ENCODE peak calls at places on chromosomes 7 and 10, in six cellular contexts. J, G, M, H, F and W are unnamed samples.

GRCh38 chr10:4651404-4652037 is 174.5 kb upstream of the AKR1E2 start:
- DNase-seq in F (no peak), H (no peak), J (no peak), M (no peak), G (no peak), W (no peak)

GRCh38 chr10:52729259-52730104 is 43.1 kb downstream of the MBL2 start:
- DNase-seq in F (peak; percentile 21), G (peak; percentile 45), J (peak; percentile 56), H (peak; percentile 38), M (no peak), W (no peak)

GRCh38 chr7:49187543-49188268 is 263.4 kb downstream of the CDC14C start:
- DNase-seq in J (no peak), F (no peak), G (peak; percentile 20), M (no peak), H (no peak), W (no peak)

GRCh38 chr7:120959929-120960484 is 9.4 kb downstream of the ING3 start:
- DNase-seq in M (no peak), H (no peak), G (peak; percentile 18), F (no peak), J (no peak), W (no peak)

GRCh38 chr7:19024261-19024660 is 93.2 kb downstream of the TWIST1 start:
- DNase-seq in J (no peak), H (no peak), F (no peak), G (no peak), M (no peak), W (no peak)

GRCh38 chr7:34759477-34760125 is 101.6 kb downstream of the NPSR1 start:
- DNase-seq in G (peak; percentile 81), H (peak; percentile 53), J (peak; percentile 48), F (peak; percentile 48), M (peak; percentile 35), W (no peak)

GRCh38 chr10:92914478-92915066 is 66.3 kb downstream of the EXOC6 start:
- DNase-seq in J (peak; percentile 41), H (peak; percentile 51), F (peak; percentile 51), G (peak; percentile 88), M (peak; percentile 45), W (peak; percentile 23)

GRCh38 chr7:50422858-50423257 is 27.3 kb downstream of the FIGNL1 start:
- DNase-seq in F (no peak), H (no peak), M (no peak), G (no peak), J (no peak), W (no peak)

GRCh38 chr7:144941127-144941526 is 105.3 kb upstream of the TPK1 start:
- DNase-seq in G (peak; percentile 84), M (no peak), J (no peak), H (no peak), F (no peak), W (no peak)

GRCh38 chr7:39313958-39314357 is 252.2 kb upstream of the YAE1 start:
- DNase-seq in G (peak; percentile 24), H (no peak), F (no peak), M (no peak), J (no peak), W (no peak)

GRCh38 chr10:52135101-52135500 is 179.0 kb upstream of the DKK1 start:
- DNase-seq in F (no peak), H (no peak), M (no peak), J (no peak), G (no peak), W (no peak)

GRCh38 chr7:10875081-10875480 is 98.6 kb upstream of the PHF14 start:
- DNase-seq in J (no peak), F (no peak), H (no peak), M (no peak), G (no peak), W (no peak)

GRCh38 chr7:55092186-55092976 is 73.6 kb downstream of the EGFR start:
- DNase-seq in J (peak; percentile 76), H (no peak), G (no peak), M (no peak), F (no peak), W (no peak)

GRCh38 chr10:70293169-70293813 is 9.5 kb upstream of the NPFFR1 start:
- DNase-seq in F (no peak), J (no peak), H (no peak), G (no peak), M (no peak), W (no peak)

GRCh38 chr7:92584953-92585352 is 5.2 kb downstream of the FAM133B start:
- DNase-seq in F (no peak), G (peak; percentile 51), J (peak; percentile 33), M (peak; percentile 41), H (no peak), W (no peak)

GRCh38 chr7:6306471-6306870 is 34.0 kb upstream of the CYTH3 start:
- DNase-seq in F (peak; percentile 59), J (no peak), M (no peak), H (peak; percentile 90), G (no peak), W (no peak)

GRCh38 chr10:1208376-1209311 is 152.5 kb downstream of the WDR37 start:
- DNase-seq in F (no peak), M (no peak), H (no peak), G (no peak), J (no peak), W (no peak)

GRCh38 chr7:26620352-26620751 is 244.0 kb downstream of the SKAP2 start:
- DNase-seq in M (peak; percentile 65), H (no peak), F (peak; percentile 57), J (no peak), G (peak; percentile 81), W (no peak)

GRCh38 chr10:62373995-62374861 is at the start of gene ZNF365:
- DNase-seq in F (peak; percentile 8), J (peak; percentile 88), G (peak; percentile 78), M (no peak), H (no peak), W (peak; percentile 22)
- TF ChIP-seq REST in F (no peak), J (no peak), G (no peak), M (no peak), H (peak; percentile 14), W (no peak)

DNA sequence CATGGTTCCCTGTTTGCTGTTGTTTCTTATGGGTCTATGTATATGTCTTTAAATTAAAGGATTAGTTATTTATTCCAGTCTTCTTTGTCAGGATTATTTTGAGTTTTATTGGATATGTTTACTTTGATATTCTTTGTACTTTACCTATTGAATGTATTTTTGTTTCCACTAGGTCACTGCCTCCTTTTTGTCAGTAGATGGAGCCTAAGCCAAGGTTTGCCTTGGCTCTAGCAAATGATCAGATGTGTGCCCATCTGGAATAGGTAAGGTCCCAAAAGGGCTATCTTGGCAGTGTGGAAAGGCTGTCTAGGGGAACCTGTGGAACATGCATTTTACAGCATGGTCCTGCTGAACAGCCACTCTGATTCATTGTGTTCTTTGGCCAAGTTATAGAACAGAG is 337.3 kb upstream of the GHITM start:
- DNase-seq in H (no peak), G (peak; percentile 27), J (no peak), F (no peak), M (no peak), W (no peak)
- TF ChIP-seq CTCF in H (peak; percentile 27), G (peak; percentile 67), J (no peak), F (no peak), M (no peak), W (no peak)

GRCh38 chr10:21531164-21531563 is 2.9 kb upstream of the MLLT10 start:
- DNase-seq in G (no peak), H (no peak), F (no peak), M (no peak), J (no peak), W (no peak)

GRCh38 chr10:21535494-21535818 is 1.4 kb downstream of the MLLT10 start:
- DNase-seq in H (no peak), J (no peak), G (no peak), F (no peak), M (no peak), W (no peak)

GRCh38 chr10:21532694-21533576 is 1.1 kb upstream of the MLLT10 start:
- DNase-seq in J (no peak), M (no peak), G (no peak), H (no peak), F (no peak), W (no peak)

GRCh38 chr10:21534611-21535493 is 820 bp downstream of the MLLT10 start:
- DNase-seq in G (peak; percentile 79), M (peak; percentile 81), J (peak; percentile 78), F (no peak), H (no peak), W (no peak)

DNA sequence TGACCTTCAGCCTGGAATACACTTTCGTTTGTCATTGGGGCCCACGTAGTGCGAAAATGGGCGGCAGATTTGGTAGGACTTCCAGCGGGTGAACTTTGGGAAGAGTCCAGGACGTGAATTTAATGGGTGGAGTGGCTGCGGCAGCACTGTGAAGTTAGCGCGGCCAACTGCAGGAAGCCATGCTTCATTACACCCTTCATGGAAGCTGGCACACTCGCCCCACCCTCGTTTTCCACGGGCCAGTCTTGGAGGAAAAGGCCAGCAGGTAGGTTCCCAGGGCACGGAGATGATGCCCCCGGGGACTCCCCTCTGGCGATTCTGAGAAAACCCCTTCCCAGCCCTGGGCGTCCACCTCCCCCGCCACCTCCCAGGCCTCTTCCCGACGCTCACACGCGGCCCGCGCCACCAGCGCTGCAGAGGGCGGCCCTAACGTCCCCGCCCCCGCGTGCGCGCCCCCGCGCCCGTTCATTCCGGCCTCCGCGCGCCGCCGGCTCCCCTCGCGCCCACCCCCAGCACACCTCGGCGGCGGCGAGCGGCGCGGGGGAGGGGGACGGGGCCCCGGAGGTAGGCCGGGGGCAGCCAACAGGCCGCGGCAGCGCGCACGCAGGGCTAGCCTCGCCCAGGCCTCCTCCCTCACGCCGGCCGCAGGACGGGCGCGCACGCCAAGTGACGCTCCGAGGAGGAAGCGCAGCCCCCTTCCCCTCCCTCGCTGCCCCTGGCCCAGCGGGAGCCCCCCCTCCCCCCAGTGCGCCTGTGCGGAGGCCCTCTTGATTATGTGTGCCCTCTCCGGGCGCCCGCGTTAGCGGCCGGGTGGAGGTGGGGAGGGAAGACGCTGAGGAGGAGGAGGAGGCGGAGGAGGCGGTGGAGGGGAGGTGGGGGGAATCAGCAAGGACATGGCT is at the start of gene MLLT10:
- DNase-seq in J (peak; percentile 96), F (peak; percentile 81), G (peak; percentile 97), H (no peak), M (peak; percentile 93), W (peak; percentile 86)
- TF ChIP-seq POLR2AphosphoS5 in J (peak; percentile 66), F (peak; percentile 86), G (peak; percentile 69), H (peak; percentile 49), M (peak; percentile 78), W (no peak)

GRCh38 chr10:95450188-95450587 is 111.0 kb downstream of the SORBS1 start:
- DNase-seq in F (no peak), J (no peak), H (no peak), M (no peak), G (no peak), W (no peak)

GRCh38 chr10:95444792-95445191 is 116.4 kb downstream of the SORBS1 start:
- DNase-seq in M (no peak), J (no peak), F (no peak), H (no peak), G (no peak), W (no peak)

GRCh38 chr10:95445837-95446347 is 115.3 kb downstream of the SORBS1 start:
- DNase-seq in G (peak; percentile 92), M (peak; percentile 72), J (peak; percentile 67), H (peak; percentile 59), F (peak; percentile 80), W (peak; percentile 47)

GRCh38 chr10:95445223-95445836 is 115.8 kb downstream of the SORBS1 start:
- DNase-seq in G (no peak), J (no peak), M (no peak), H (peak; percentile 24), F (peak; percentile 51), W (no peak)

DNA sequence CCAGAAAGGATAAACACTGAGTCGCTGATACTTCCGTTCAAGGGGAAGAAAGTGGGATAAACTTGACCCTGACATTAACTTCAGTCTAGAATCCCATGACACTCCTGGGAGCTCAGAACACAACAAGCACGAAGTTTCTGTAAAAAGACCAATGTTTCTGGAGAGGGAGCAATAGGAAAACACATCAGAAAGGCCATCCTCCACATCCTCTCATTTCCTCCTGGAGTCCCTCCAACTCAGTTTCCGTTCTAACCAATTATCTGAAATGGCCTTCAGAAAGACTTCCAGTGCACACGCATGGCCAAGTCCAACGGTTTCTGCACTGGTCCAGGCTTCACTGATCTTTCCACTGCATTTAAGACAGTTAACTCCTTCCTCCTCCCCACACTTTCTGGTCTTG is 113.4 kb downstream of the SORBS1 start:
- DNase-seq in H (no peak), G (no peak), M (no peak), F (no peak), J (no peak), W (no peak)
- TF ChIP-seq REST in H (no peak), G (no peak), M (no peak), F (no peak), J (no peak), W (no peak)